ENCODE peak calls at places on chromosomes 11 and 22, in five cellular contexts. Y is tibial artery, H is prostate gland, J is RWPE2, P is GM12878. R is an unnamed sample.

GRCh38 chr22:46812034-46812605 is 49.7 kb downstream of the TBC1D22A start:
- DNase-seq in P (no peak), Y (peak; percentile 32), H (no peak), J (peak; percentile 31), R (no peak)

GRCh38 chr11:101555366-101555765 is 28.4 kb downstream of the TRPC6 start:
- DNase-seq in Y (no peak), J (no peak), H (no peak), P (no peak), R (no peak)

GRCh38 chr11:12675951-12676711 is 1.9 kb downstream of the TEAD1 start:
- DNase-seq in J (no peak), Y (no peak), P (no peak), H (no peak), R (no peak)

GRCh38 chr11:80204021-80204420 is 763.2 kb upstream of the TENM4 start:
- DNase-seq in P (no peak), Y (no peak), H (no peak), J (no peak), R (no peak)

GRCh38 chr11:119741369-119742262 is 12.6 kb upstream of the NECTIN1 start:
- DNase-seq in H (no peak), Y (no peak), J (peak; percentile 40), P (no peak), R (peak; percentile 67)

GRCh38 chr11:126076641-126077040 is 14.0 kb upstream of the CDON start:
- DNase-seq in H (no peak), Y (no peak), P (no peak), J (no peak), R (no peak)

GRCh38 chr11:73192272-73192671 is 25.8 kb upstream of the P2RY2 start:
- DNase-seq in P (no peak), J (peak; percentile 98), H (peak; percentile 51), Y (peak; percentile 53), R (no peak)

GRCh38 chr22:25114369-25115362 is 85.0 kb upstream of the CRYBB3 start:
- DNase-seq in J (no peak), P (no peak), H (peak; percentile 66), Y (no peak), R (no peak)

GRCh38 chr11:12743834-12744449 is 69.7 kb downstream of the TEAD1 start:
- DNase-seq in J (no peak), P (no peak), Y (no peak), H (no peak), R (no peak)

GRCh38 chr11:66951135-66951534 is 7.0 kb downstream of the PC start:
- DNase-seq in H (no peak), P (no peak), Y (no peak), J (no peak), R (no peak)

GRCh38 chr11:134686418-134686817 is 274.4 kb upstream of the B3GAT1 start:
- DNase-seq in Y (no peak), H (no peak), P (no peak), J (no peak), R (no peak)

GRCh38 chr11:58921778-58922390 is 17.4 kb upstream of the GLYATL1 start:
- DNase-seq in P (no peak), J (no peak), Y (no peak), H (no peak), R (no peak)

GRCh38 chr22:20928573-20928967 is 11.4 kb downstream of the CRKL start:
- DNase-seq in J (no peak), H (no peak), P (no peak), Y (no peak), R (no peak)

GRCh38 chr22:29482253-29482652 is 2.2 kb downstream of the NEFH start:
- DNase-seq in Y (no peak), J (no peak), H (no peak), P (no peak), R (no peak)

GRCh38 chr11:131511794-131512193 is 141.4 kb downstream of the NTM start:
- DNase-seq in P (no peak), J (no peak), Y (no peak), H (peak; percentile 12), R (no peak)

GRCh38 chr22:49657275-49657973 is 170.2 kb downstream of the BRD1 start:
- DNase-seq in H (peak; percentile 14), P (peak; percentile 67), J (peak; percentile 46), Y (peak; percentile 76), R (peak; percentile 74)

GRCh38 chr11:59173080-59173963 is 1.4 kb downstream of the DTX4 start:
- DNase-seq in Y (no peak), H (no peak), J (no peak), P (no peak), R (no peak)

GRCh38 chr11:35006389-35007128 is 90.1 kb downstream of the PDHX start:
- DNase-seq in H (no peak), Y (no peak), P (peak; percentile 95), J (no peak), R (no peak)

GRCh38 chr11:37748641-37749040 is 1150.6 kb upstream of the RAG2 start:
- DNase-seq in Y (no peak), P (no peak), H (no peak), J (no peak), R (no peak)

GRCh38 chr11:78334109-78334508 is 83.5 kb downstream of the GAB2 start:
- DNase-seq in Y (no peak), H (no peak), J (no peak), P (no peak), R (no peak)

GRCh38 chr11:7667460-7667859 is 5.8 kb downstream of the CYB5R2 start:
- DNase-seq in P (no peak), J (no peak), Y (no peak), H (no peak), R (no peak)

GRCh38 chr11:18727499-18728236 is 1.7 kb upstream of the IGSF22 start:
- DNase-seq in J (no peak), Y (no peak), H (no peak), P (no peak), R (peak; percentile 48)

DNA sequence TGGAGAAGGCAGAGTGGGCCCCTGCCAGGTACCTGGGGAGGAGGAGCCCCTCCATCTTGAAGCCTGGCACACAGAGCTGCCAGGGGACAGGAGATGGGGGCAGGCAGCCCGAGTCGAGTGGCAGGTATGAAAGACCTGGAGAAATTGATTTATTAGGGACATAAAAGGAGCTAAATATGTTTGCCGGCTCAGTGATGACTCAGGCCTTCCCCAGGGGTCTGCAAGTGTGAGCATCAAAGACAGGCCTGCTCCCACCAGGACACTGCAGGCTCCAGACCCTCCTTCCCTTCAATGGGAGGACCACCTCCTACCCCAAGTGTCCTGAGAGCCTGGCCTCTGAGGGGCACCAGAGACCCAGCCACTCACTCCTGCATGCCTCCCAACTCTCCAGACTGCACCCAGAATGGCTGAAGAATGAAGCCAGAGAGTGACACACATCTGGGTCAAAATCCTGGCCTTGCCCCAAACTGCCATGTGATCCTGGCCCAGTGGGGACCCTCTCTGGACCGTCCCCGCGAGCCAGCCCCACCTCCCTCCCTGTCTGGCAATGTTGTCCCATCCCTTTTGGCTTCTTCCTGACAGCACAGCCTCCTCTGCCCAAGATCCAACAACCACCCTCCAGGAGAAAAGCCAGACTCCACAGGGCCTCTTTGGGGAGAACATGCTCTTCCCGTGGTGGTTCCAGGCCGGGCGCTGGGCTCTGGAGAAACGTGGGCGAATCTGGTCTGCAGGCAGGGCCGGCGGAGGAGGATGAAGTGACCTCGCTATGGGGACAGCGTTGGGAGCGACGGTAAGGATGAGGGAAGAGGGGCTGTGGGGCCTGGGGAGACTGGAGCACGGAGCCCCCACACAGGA is 36.2 kb downstream of the CYTH4 start:
- DNase-seq in J (no peak), P (no peak), Y (no peak), H (no peak), R (no peak)
- H3K27me3 ChIP-seq in J (no peaks in the 10 kb centered on the region), P (no peaks in the 10 kb centered on the region), Y (peaks cover 82% of the 10 kb centered on the region), H (no peaks in the 10 kb centered on the region), R (no peaks in the 10 kb centered on the region)

DNA sequence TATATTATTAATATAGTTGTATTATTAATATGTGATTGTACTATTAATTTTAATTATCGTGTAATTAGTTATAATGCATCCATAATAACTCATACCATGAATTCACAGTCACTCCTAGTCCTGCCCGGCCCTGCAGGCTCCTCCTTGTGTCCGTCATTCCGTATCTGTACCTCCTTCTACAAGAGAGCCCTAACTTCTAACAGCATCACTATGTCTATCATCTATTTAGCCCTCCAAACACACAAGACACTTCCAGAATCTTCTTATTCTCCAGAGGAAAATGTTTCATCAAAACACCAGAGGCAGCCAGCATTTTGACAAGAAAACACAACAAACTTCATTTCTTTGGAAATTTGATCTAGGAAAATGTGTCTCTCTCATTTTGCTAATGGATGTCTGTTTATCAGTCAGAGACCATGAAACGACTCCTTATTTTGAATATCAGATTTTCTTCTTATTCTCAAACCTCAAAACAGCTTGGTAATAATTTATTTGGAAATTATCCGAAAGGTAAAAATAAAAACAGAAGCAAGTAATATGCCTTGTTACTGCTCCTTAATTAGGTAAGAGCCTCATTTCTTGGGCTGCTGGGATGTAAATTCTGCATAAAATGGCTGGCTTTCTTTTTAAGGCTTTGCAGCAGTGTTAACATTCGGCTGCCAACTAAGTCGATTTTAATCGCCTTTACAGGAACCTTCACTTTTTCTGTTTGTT is 23.1 kb upstream of the SEPTIN5 start:
- DNase-seq in J (no peak), H (no peak), P (no peak), Y (no peak), R (no peak)
- H3K4me3 ChIP-seq in J (no peak overlapping the region), H (no peak overlapping the region), P (no peak overlapping the region), Y (no peak overlapping the region), R (no peak overlapping the region)

GRCh38 chr22:38872831-38873248 is 824 bp upstream of the CBX6 start:
- DNase-seq in H (peak; percentile 36), J (no peak), Y (peak; percentile 81), P (no peak), R (no peak)

GRCh38 chr22:38871360-38872171 is 450 bp downstream of the CBX6 start:
- DNase-seq in P (no peak), J (no peak), H (no peak), Y (peak; percentile 68), R (peak; percentile 34)

GRCh38 chr22:38873469-38874411 is 1.7 kb upstream of the CBX6 start:
- DNase-seq in J (no peak), P (peak; percentile 59), Y (peak; percentile 59), H (no peak), R (peak; percentile 69)

GRCh38 chr22:38870791-38871359 is 1.1 kb downstream of the CBX6 start:
- DNase-seq in Y (peak; percentile 62), J (no peak), P (no peak), H (no peak), R (no peak)

GRCh38 chr22:38872172-38872830 is at the start of gene CBX6:
- DNase-seq in Y (peak; percentile 97), P (peak; percentile 37), H (peak; percentile 93), J (peak; percentile 85), R (peak; percentile 94)
- H3K4me1 ChIP-seq in Y (peaks cover 46% of the 10 kb centered on the region), P (peaks cover 29% of the 10 kb centered on the region), H (peaks cover 9% of the 10 kb centered on the region), J (peaks cover 4% of the 10 kb centered on the region), R (peaks cover 28% of the 10 kb centered on the region)

GRCh38 chr11:14422052-14422813 is 63.2 kb upstream of the RRAS2 start:
- DNase-seq in J (peak; percentile 96), H (peak; percentile 22), Y (peak; percentile 89), P (no peak), R (no peak)
- H3K27me3 ChIP-seq in J (no peaks in the 10 kb centered on the region), H (no peaks in the 10 kb centered on the region), Y (no peaks in the 10 kb centered on the region), P (no peaks in the 10 kb centered on the region), R (no peaks in the 10 kb centered on the region)

R was measured in naive thymus-derived CD4-positive, alpha-beta T cell.